ENCODE peak calls at places on chromosomes 7 and 10, in six cellular contexts. I is thoracic aorta, F is GM12865, L is AG10803, R is type B pancreatic cell, C is HFFc6. B is an unnamed sample.

GRCh38 chr10:105921348-105921747 is 1243.2 kb downstream of the SORCS1 start:
- DNase-seq in L (no peak), F (no peak), R (no peak), C (no peak), I (no peak), B (no peak)

GRCh38 chr10:78343266-78343665 is 309.6 kb downstream of the RPS24 start:
- DNase-seq in I (no peak), F (no peak), R (no peak), C (no peak), L (no peak), B (peak)

GRCh38 chr7:105587899-105588690 is 6.8 kb upstream of the EFCAB10 start:
- DNase-seq in C (no peak), L (peak), I (no peak), R (no peak), F (peak), B (peak)

GRCh38 chr7:81672872-81673271 is 97.0 kb downstream of the HGF start:
- DNase-seq in R (no peak), L (no peak), F (no peak), C (no peak), I (no peak), B (no peak)

GRCh38 chr7:100088621-100089457 is at the start of gene COPS6:
- DNase-seq in F (peak), R (peak), L (peak), C (peak), I (peak), B (peak)

GRCh38 chr7:141190467-141190866 is 116.6 kb downstream of the TMEM178B start:
- DNase-seq in I (no peak), L (no peak), C (no peak), R (no peak), F (peak), B (no peak)

GRCh38 chr7:76515999-76516443 is 5.7 kb downstream of the UPK3B start:
- DNase-seq in C (no peak), I (no peak), L (peak), R (no peak), F (peak), B (no peak)

GRCh38 chr7:130831817-130832481 is 97.9 kb upstream of the KLF14 start:
- DNase-seq in C (no peak), I (no peak), F (peak), R (no peak), L (peak), B (no peak)

GRCh38 chr10:74988055-74988773 is 123.2 kb upstream of the SAMD8 start:
- DNase-seq in I (no peak), L (peak), C (no peak), R (no peak), F (no peak), B (no peak)

GRCh38 chr7:141072548-141073172 is 1.2 kb upstream of the TMEM178B start:
- DNase-seq in I (no peak), R (peak), C (peak), L (peak), F (peak), B (no peak)

GRCh38 chr10:129966831-129967578 is 2.9 kb upstream of the EBF3 start:
- DNase-seq in C (no peak), L (no peak), I (no peak), F (no peak), R (no peak), B (peak)
- TF ChIP-seq CTCF in C (no peak), L (no peak), I (no peak), F (no peak), R (no peak), B (no peak)

GRCh38 chr10:71713135-71714040 is 6.2 kb downstream of the C10orf105 start:
- DNase-seq in F (peak), C (peak), R (no peak), L (peak), I (peak), B (peak)
- TF ChIP-seq CTCF in F (no peak), C (peak), R (no peak), L (peak), I (no peak), B (no peak)

DNA sequence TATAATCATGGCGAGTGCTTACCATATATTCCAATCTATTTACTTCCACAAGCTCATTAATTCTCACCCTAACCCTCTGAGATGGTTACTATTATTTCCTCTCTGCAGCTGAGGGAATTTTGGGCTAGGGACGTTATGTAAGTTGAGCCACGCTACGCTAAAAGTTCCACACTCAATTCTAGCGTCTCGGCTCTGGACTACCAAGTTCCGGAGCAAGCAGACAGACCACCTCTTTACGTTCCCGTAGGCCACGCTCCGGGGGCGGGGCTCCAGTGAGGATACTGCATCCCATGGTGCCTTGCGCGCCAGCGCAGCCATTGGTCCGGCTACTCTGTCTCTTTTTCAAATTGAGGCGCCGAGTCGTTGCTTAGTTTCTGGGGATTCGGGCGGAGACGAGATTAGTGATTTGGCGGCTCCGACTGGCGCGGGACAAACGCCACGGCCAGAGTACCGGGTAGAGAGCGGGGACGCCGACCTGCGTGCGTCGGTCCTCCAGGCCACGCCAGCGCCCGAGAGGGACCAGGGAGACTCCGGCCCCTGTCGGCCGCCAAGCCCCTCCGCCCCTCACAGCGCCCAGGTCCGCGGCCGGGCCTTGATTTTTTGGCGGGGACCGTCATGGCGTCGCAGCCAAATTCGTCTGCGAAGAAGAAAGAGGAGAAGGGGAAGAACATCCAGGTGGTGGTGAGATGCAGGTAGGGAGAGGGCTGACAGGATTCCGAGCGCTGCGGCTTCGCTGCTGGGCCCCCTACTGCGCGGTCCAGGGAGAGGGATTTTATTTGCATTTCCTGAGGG is at the start of gene KIF11:
- DNase-seq in L (peak), R (peak), C (peak), I (peak), F (peak), B (peak)
- TF ChIP-seq CTCF in L (no peak), R (no peak), C (peak), I (no peak), F (no peak), B (no peak)

GRCh38 chr7:17046666-17047065 is 164.9 kb upstream of the AGR3 start:
- DNase-seq in F (no peak), R (no peak), C (no peak), L (no peak), I (no peak), B (no peak)

GRCh38 chr7:17042211-17042610 is 160.4 kb upstream of the AGR3 start:
- DNase-seq in I (no peak), C (no peak), F (no peak), R (no peak), L (no peak), B (no peak)

GRCh38 chr7:17044868-17045267 is 163.1 kb upstream of the AGR3 start:
- DNase-seq in L (no peak), R (no peak), I (no peak), C (no peak), F (no peak), B (no peak)

GRCh38 chr7:17043012-17043877 is 161.5 kb upstream of the AGR3 start:
- DNase-seq in L (peak), R (no peak), F (no peak), C (peak), I (no peak), B (no peak)

DNA sequence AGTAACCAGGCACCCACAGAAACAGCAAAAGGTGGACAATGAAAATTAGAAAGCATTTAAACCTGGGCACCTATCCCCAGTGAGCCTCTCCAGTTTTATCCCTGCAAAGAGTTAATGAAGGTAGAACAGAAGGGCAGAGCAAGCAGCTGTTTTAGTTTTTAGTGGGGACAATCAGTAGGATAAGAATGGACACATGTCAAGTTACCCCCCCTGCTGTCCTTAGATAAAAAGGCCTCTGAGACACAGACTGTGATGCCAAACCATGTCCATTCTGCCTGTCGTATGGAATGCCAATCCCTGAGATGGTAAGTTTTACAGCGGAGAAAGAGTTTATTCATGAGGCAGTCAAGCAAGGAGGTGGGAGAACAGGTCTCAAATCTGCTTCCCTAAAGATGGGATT is 162.6 kb upstream of the AGR3 start:
- DNase-seq in C (no peak), L (no peak), F (no peak), R (no peak), I (no peak), B (no peak)
- TF ChIP-seq CTCF in C (peak), L (no peak), F (no peak), R (no peak), I (no peak), B (no peak)

GRCh38 chr10:124292911-124293640 is 125.6 kb downstream of the OAT start:
- DNase-seq in L (peak), R (no peak), C (no peak), F (no peak), I (no peak), B (peak)
- TF ChIP-seq CTCF in L (no peak), R (no peak), C (no peak), F (no peak), I (no peak), B (no peak)